ENCODE peak calls at places on chromosome X, in nine cellular contexts. W is body of pancreas, P is right lobe of liver, H is NB4, K is uterus, X is spleen, Q is Peyer's patch, F is heart left ventricle, T is lower leg skin. D is an unnamed sample.
A peak's percentile ranks its signal among the peaks of the same experiment; 100 is the strongest.

GRCh38 chrX:107849747-107850478 is 24.2 kb downstream of the MID2 start:
- DNase-seq in W (no peak), P (no peak), H (peak; percentile 2), K (no peak), X (no peak), Q (no peak), F (no peak), T (no peak), D (no peak)

GRCh38 chrX:151754042-151754419 is 19.5 kb downstream of the CNGA2 start:
- DNase-seq in W (peak; percentile 32), P (no peak), H (no peak), K (no peak), X (peak; percentile 61), Q (no peak), F (no peak), T (peak; percentile 74), D (no peak)

GRCh38 chrX:49919617-49920016 is 2.8 kb upstream of the CLCN5 start:
- DNase-seq in W (peak; percentile 64), P (no peak), H (peak; percentile 32), K (peak; percentile 77), X (no peak), Q (no peak), F (peak; percentile 13), T (no peak), D (no peak)

GRCh38 chrX:119127643-119128042 is at the start of gene KIAA1210:
- DNase-seq in W (no peak), P (no peak), H (no peak), K (no peak), X (no peak), Q (no peak), F (no peak), T (no peak), D (no peak)

GRCh38 chrX:66760648-66761047 is 121.8 kb upstream of the EDA2R start:
- DNase-seq in W (no peak), P (no peak), H (peak; percentile 21), K (no peak), X (no peak), Q (no peak), F (no peak), T (no peak), D (no peak)

GRCh38 chrX:10254746-10255145 is 98.0 kb downstream of the CLCN4 start:
- DNase-seq in W (peak; percentile 7), P (no peak), H (peak; percentile 8), K (no peak), X (no peak), Q (no peak), F (no peak), T (no peak), D (no peak)

GRCh38 chrX:3811331-3812311 is 98.2 kb upstream of the PRKX start:
- DNase-seq in W (no peak), P (no peak), H (peak; percentile 54), K (peak; percentile 18), X (peak; percentile 72), Q (no peak), F (peak; percentile 14), T (no peak), D (no peak)

GRCh38 chrX:153074935-153075334 is 2.7 kb downstream of the PNMA6A start:
- DNase-seq in W (no peak), P (no peak), H (no peak), K (no peak), X (no peak), Q (no peak), F (no peak), T (peak; percentile 84), D (no peak)

GRCh38 chrX:38862100-38862499 is 60.8 kb downstream of the MID1IP1 start:
- DNase-seq in W (no peak), P (no peak), H (no peak), K (no peak), X (no peak), Q (no peak), F (no peak), T (no peak), D (no peak)

GRCh38 chrX:102723456-102723855 is 2.9 kb downstream of the GPRASP3 start:
- DNase-seq in W (no peak), P (no peak), H (no peak), K (no peak), X (no peak), Q (no peak), F (no peak), T (no peak), D (no peak)

GRCh38 chrX:150565551-150565950 is 2.9 kb upstream of the MTM1 start:
- DNase-seq in W (no peak), P (no peak), H (no peak), K (no peak), X (no peak), Q (no peak), F (no peak), T (no peak), D (no peak)

GRCh38 chrX:2417205-2417604 is 83.6 kb downstream of the DHRSX start:
- DNase-seq in W (no peak), P (no peak), H (no peak), K (no peak), X (no peak), Q (no peak), F (no peak), T (no peak), D (no peak)

DNA sequence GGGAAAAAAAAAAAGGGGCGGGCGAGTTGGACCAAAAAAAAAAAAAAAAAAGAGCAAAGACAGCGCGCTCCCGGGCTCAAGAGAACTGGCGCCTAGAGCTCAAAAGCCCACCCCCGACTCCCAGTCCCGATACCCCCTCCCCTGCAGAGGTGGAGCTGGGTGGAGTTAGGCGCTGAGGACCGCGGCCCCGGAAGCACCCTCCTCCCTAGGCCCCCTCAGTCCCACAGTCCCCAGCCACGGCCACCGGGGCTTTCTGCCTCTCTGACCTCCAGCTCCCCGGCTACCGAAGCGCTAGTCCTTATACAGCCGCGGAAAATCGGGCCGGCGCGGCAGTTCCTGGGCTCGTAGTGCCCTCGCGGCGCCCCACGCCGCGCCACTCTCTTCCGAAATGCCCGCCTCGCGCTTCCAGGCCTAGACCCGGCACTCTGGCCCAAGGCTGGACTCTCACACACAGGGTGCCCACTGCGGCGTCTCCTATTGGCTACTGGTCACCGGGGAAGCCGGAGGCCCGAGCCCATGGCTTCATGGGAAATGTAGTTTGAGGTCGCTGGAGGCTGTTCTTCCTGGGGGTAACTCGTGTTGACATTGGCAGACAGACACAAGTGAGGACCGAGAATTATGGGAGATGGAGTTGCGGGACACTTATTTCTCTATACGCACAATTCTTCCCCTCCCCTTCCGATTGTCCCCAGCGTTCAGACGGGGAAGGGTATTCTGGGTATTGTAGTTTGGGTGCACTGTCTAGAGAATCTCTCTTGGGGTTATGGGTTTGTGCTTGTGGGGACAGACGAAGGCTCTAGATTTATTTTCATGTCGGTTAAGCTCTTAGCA is at the start of gene ENOX2:
- DNase-seq in W (peak; percentile 96), P (peak; percentile 95), H (peak; percentile 96), K (peak; percentile 94), X (peak; percentile 96), Q (peak; percentile 87), F (peak; percentile 93), T (peak; percentile 97), D (peak; percentile 91)
- TF ChIP-seq POLR2A in W (peak; percentile 87), P (peak; percentile 93), H (peak; percentile 71), K (peak; percentile 58), X (peak; percentile 75), Q (peak; percentile 73), F (peak; percentile 85), T (no peak), D (peak; percentile 86)

GRCh38 chrX:54496936-54497335 is 902 bp upstream of the FGD1 start:
- DNase-seq in W (no peak), P (no peak), H (no peak), K (no peak), X (no peak), Q (no peak), F (no peak), T (no peak), D (no peak)

GRCh38 chrX:54494166-54494969 is 1.7 kb downstream of the FGD1 start:
- DNase-seq in W (no peak), P (no peak), H (no peak), K (no peak), X (no peak), Q (no peak), F (no peak), T (no peak), D (no peak)

GRCh38 chrX:54496517-54496852 is 451 bp upstream of the FGD1 start:
- DNase-seq in W (no peak), P (no peak), H (no peak), K (peak; percentile 20), X (no peak), Q (no peak), F (no peak), T (no peak), D (no peak)

GRCh38 chrX:54495814-54496516 is at the start of gene FGD1:
- DNase-seq in W (peak; percentile 64), P (peak; percentile 61), H (peak; percentile 17), K (peak; percentile 72), X (peak; percentile 78), Q (peak; percentile 74), F (peak; percentile 71), T (peak; percentile 93), D (peak; percentile 17)

GRCh38 chrX:54494970-54495813 is 842 bp downstream of the FGD1 start:
- DNase-seq in W (peak; percentile 19), P (no peak), H (no peak), K (peak; percentile 33), X (no peak), Q (no peak), F (no peak), T (no peak), D (no peak)
- H3K4me3 ChIP-seq in W (peak overlapping the region; percentile 34), P (peak overlapping the region; percentile 44), H (no peak overlapping the region), K (peak overlapping the region; percentile 53), X (peak overlapping the region; percentile 34), Q (peak overlapping the region; percentile 51), F (peak overlapping the region; percentile 75), T (peak overlapping the region; percentile 47), D (peak overlapping the region; percentile 66)

GRCh38 chrX:101097546-101098453 is at the start of gene CENPI:
- DNase-seq in W (peak; percentile 94), P (peak; percentile 95), H (peak; percentile 95), K (peak; percentile 87), X (peak; percentile 96), Q (peak; percentile 94), F (peak; percentile 92), T (peak; percentile 98), D (peak; percentile 92)
- TF ChIP-seq POLR2A in W (peak; percentile 58), P (peak; percentile 76), H (peak; percentile 54), K (peak; percentile 75), X (peak; percentile 67), Q (no peak), F (peak; percentile 63), T (no peak), D (peak; percentile 62)

GRCh38 chrX:23785564-23785963 is 2.6 kb downstream of the SAT1 start:
- DNase-seq in W (no peak), P (no peak), H (no peak), K (no peak), X (no peak), Q (no peak), F (no peak), T (no peak), D (no peak)
- H3K4me3 ChIP-seq in W (no peak overlapping the region), P (no peak overlapping the region), H (peak overlapping the region; percentile 94), K (peak overlapping the region; percentile 67), X (no peak overlapping the region), Q (no peak overlapping the region), F (peak overlapping the region; percentile 89), T (no peak overlapping the region), D (peak overlapping the region; percentile 85)

GRCh38 chrX:103831803-103832544 is at the start of gene RAB9B:
- DNase-seq in W (peak; percentile 70), P (peak; percentile 65), H (peak; percentile 7), K (peak; percentile 78), X (peak; percentile 87), Q (peak; percentile 56), F (peak; percentile 58), T (peak; percentile 88), D (peak; percentile 63)
- TF ChIP-seq POLR2A in W (peak; percentile 21), P (no peak), H (no peak), K (no peak), X (no peak), Q (no peak), F (no peak), T (no peak), D (peak; percentile 29)